ENCODE peak calls at places on chromosomes 11 and 22, in four cellular contexts. D is heart right ventricle, M is adipocyte, U is OCI-LY7. L is an unnamed sample. For H3K4me1, the result is how much of the 10 kb centered on the place peaks cover.

GRCh38 chr11:64842851-64843841 is 1.3 kb downstream of the CDC42BPG start:
- DNase-seq in D (no peak), M (no peak), U (no peak), L (peak)

GRCh38 chr11:64318694-64319420 is 936 bp downstream of the PRDX5 start:
- DNase-seq in D (no peak), M (no peak), U (no peak), L (no peak)

GRCh38 chr22:48047722-48048500 is 1285.5 kb downstream of the TBC1D22A start:
- DNase-seq in D (no peak), M (no peak), U (no peak), L (no peak)

GRCh38 chr22:17882162-17882561 is 107.9 kb upstream of the BID start:
- DNase-seq in D (no peak), M (no peak), U (no peak), L (no peak)

GRCh38 chr11:124889692-124890091 is 8.0 kb downstream of the ROBO4 start:
- DNase-seq in D (no peak), M (no peak), U (no peak), L (no peak)

GRCh38 chr22:23774922-23775436 is 2.3 kb downstream of the MMP11 start:
- DNase-seq in D (peak), M (peak), U (no peak), L (no peak)

GRCh38 chr11:83002047-83002446 is 69.7 kb downstream of the RAB30 start:
- DNase-seq in D (no peak), M (no peak), U (no peak), L (peak)

GRCh38 chr11:18650859-18651557 is 16.9 kb upstream of the SPTY2D1 start:
- DNase-seq in D (no peak), M (peak), U (peak), L (no peak)

GRCh38 chr11:114152785-114153184 is 93.3 kb downstream of the ZBTB16 start:
- DNase-seq in D (no peak), M (no peak), U (no peak), L (no peak)

GRCh38 chr11:66478823-66479740 is 1.2 kb upstream of the DPP3 start:
- DNase-seq in D (peak), M (peak), U (peak), L (peak)

GRCh38 chr11:61851900-61852295 is 23.8 kb downstream of the FADS2 start:
- DNase-seq in D (no peak), M (no peak), U (no peak), L (no peak)

GRCh38 chr11:122754553-122755322 is 83.6 kb upstream of the CRTAM start:
- DNase-seq in D (no peak), M (no peak), U (peak), L (no peak)

GRCh38 chr11:93747122-93747521 is 5.7 kb downstream of the C11orf54 start:
- DNase-seq in D (no peak), M (no peak), U (no peak), L (no peak)

GRCh38 chr11:45834298-45834756 is 12.9 kb upstream of the CRY2 start:
- DNase-seq in D (no peak), M (no peak), U (no peak), L (no peak)

GRCh38 chr11:44364596-44364995 is 54.7 kb upstream of the ALX4 start:
- DNase-seq in D (no peak), M (no peak), U (no peak), L (no peak)

GRCh38 chr11:34345991-34346480 is 11.8 kb downstream of the ABTB2 start:
- DNase-seq in D (peak), M (no peak), U (no peak), L (peak)

GRCh38 chr11:65059959-65060824 is 1.8 kb upstream of the NAALADL1 start:
- DNase-seq in D (no peak), M (no peak), U (peak), L (no peak)

GRCh38 chr11:44319552-44320288 is 9.8 kb upstream of the ALX4 start:
- DNase-seq in D (no peak), M (no peak), U (no peak), L (no peak)

GRCh38 chr11:118497831-118498230 is 29.4 kb upstream of the TTC36 start:
- DNase-seq in D (no peak), M (peak), U (no peak), L (no peak)

GRCh38 chr22:47627561-47628253 is 865.3 kb downstream of the TBC1D22A start:
- DNase-seq in D (no peak), M (no peak), U (no peak), L (no peak)

GRCh38 chr11:33375688-33376311 is 118.6 kb downstream of the HIPK3 start:
- DNase-seq in D (no peak), M (peak), U (peak), L (no peak)

GRCh38 chr22:46087336-46087690 is 63.0 kb upstream of the PPARA start:
- DNase-seq in D (no peak), M (no peak), U (no peak), L (no peak)

GRCh38 chr11:114340311-114341131 is 44.3 kb downstream of the NNMT start:
- DNase-seq in D (peak), M (peak), U (peak), L (peak)

GRCh38 chr11:131717616-131718015 is 347.2 kb downstream of the NTM start:
- DNase-seq in D (no peak), M (no peak), U (no peak), L (no peak)

GRCh38 chr11:28009383-28009782 is 98.6 kb downstream of the KIF18A start:
- DNase-seq in D (no peak), M (peak), U (no peak), L (no peak)

GRCh38 chr11:111777094-111778046 is 11.2 kb upstream of the PPP2R1B start:
- DNase-seq in D (peak), M (peak), U (peak), L (no peak)

GRCh38 chr11:92753161-92753560 is 216.3 kb upstream of the MTNR1B start:
- DNase-seq in D (no peak), M (no peak), U (no peak), L (no peak)

GRCh38 chr22:34669001-34669400 is 397.0 kb upstream of the ISX start:
- DNase-seq in D (no peak), M (no peak), U (no peak), L (no peak)

GRCh38 chr11:6481012-6481923 is at the start of the genes ARFIP2 and TIMM10B:
- DNase-seq in D (peak), M (peak), U (peak), L (peak)

GRCh38 chr22:44914026-44914721 is 95.6 kb downstream of the PHF21B start:
- DNase-seq in D (no peak), M (no peak), U (no peak), L (no peak)

GRCh38 chr11:61098778-61099177 is 3.5 kb upstream of the CD5 start:
- DNase-seq in D (no peak), M (no peak), U (no peak), L (no peak)

GRCh38 chr11:121890377-121890776 is 225.6 kb downstream of the BLID start:
- DNase-seq in D (no peak), M (peak), U (no peak), L (no peak)

GRCh38 chr22:49462795-49463194 is 364.9 kb downstream of the BRD1 start:
- DNase-seq in D (no peak), M (no peak), U (no peak), L (no peak)

GRCh38 chr11:25037431-25037830 is 540.6 kb downstream of the LUZP2 start:
- DNase-seq in D (no peak), M (no peak), U (no peak), L (no peak)

GRCh38 chr22:20060700-20061480 is 19.2 kb upstream of the DGCR8 start:
- DNase-seq in D (no peak), M (no peak), U (no peak), L (no peak)

DNA sequence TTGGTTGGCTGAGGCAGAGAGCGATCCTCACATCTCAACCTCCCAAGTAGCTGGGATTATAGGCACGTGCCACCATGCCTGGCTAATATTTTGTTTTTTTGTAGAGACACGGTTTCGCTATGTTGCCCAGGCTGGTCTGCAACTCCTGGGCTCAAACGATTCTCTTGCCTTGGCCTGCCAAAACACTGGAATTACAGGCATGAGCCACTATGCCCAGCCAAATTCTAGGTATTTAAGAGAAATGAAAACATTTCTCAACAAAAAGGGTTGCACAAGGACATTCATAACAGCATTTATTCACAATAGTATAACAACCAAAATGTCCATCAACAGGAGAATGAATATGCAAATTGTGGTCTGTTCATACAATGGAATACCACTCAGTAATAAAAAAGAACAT is 31.7 kb upstream of the RBX1 start:
- DNase-seq in D (no peak), M (peak), U (no peak), L (no peak)
- H3K4me1 ChIP-seq in D (under half), M (under half), U (under half), L (under half)

GRCh38 chr11:11251394-11251970 is 101.6 kb downstream of the CSNK2A3 start:
- DNase-seq in D (no peak), M (no peak), U (peak), L (no peak)
- H3K4me1 ChIP-seq in D (under half), M (under half), U (under half), L (under half)

DNA sequence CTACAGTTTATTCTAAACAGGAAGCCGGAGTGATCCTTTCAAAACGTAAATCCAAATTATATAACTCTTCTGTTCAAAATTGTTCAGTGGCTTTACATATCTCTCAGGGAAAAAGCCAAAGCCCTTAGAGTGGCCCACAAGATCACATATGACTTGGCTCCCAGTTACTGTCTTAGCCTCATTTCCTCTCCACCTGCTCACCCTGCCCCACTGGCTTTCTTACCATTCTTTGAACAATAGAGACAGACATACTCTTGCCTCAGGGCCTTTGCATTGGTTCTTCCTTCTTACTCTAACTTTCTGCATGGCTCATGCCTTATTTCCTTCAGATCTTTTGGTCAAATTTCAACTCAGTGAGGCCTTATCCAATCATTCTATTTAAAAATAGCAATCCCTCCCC is 52.1 kb downstream of the STIM1 start:
- DNase-seq in D (no peak), M (no peak), U (peak), L (no peak)
- H3K4me1 ChIP-seq in D (under half), M (half or more), U (under half), L (half or more)

DNA sequence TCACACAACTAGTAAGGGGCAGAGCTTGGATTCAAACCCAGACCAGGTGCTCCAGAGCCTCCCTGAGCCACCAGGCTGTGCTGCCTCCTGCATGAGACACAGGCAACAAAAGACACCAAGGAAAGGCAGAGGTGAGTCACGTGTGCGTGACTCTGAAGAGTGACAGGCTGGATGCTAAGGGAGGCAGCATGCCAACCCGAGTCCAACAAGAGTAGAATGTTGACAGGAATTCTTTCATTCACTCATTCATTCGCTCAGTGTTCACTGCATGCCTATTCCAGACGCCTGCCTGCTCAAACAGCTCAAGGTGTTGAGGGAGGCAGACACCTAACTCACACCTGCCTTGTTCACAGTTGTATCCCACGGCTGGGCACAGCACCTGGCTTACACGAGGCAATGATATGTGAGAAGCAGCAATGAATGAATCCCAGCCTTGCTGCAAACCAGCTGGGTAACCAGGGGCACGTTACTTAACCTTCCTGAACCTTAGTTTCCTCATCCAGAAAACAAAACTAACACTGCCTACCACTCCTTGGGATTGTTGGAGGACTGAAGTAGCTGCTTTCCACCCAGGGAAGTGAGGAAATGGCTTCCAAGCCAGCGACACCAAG is 73.8 kb upstream of the ARFGAP3 start:
- DNase-seq in D (peak), M (no peak), U (peak), L (peak)
- H3K4me1 ChIP-seq in D (half or more), M (half or more), U (under half), L (half or more)

DNA sequence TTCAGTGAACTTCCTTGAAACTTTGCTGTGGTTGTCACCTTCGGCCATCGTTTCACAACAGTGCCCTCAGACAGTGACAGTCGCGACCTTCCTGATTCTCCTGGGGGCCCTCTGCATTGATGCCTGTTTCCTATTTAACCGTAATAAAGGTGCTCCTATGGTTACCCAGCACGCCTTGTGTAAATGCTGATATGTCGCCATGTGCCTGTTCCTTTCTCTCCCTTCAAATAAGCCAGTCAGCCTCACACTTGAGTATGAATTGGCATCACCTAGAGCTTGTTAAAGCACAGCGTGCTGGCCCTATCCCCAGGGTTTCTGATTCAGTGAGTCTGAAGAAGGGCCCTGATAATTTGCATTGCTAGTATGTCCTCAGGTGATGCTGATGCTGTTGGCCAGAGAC is 104.8 kb downstream of the MICAL2 start:
- DNase-seq in D (no peak), M (no peak), U (no peak), L (no peak)
- H3K4me1 ChIP-seq in D (under half), M (under half), U (under half), L (under half)

DNA sequence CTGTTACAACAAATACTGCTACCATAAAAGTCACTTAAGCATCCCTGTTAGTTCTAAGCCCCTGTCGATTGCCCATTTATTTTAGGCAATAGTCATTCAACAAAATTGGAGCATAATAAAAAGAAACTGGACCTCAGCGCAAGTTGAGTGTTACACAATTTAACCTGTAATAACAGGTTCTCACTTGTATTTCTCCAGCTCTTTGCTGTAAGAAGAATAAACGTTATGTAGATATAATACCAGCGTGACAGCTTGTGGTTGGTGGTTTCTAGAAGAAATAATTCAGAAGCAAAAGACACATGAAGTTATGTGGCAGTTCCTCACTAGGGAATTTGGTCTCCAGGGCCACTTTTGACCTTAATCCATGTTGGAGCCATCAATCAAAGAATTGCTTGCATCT is 129.8 kb upstream of the LDLRAD3 start:
- DNase-seq in D (no peak), M (no peak), U (no peak), L (no peak)
- H3K4me1 ChIP-seq in D (under half), M (under half), U (under half), L (under half)

GRCh38 chr11:72617080-72617744 is 57.0 kb downstream of the PDE2A start:
- DNase-seq in D (peak), M (peak), U (no peak), L (peak)

GRCh38 chr11:72616655-72617054 is 57.6 kb downstream of the PDE2A start:
- DNase-seq in D (no peak), M (no peak), U (no peak), L (no peak)

GRCh38 chr11:72615329-72615728 is 58.9 kb downstream of the PDE2A start:
- DNase-seq in D (no peak), M (no peak), U (no peak), L (no peak)

GRCh38 chr11:72621008-72621610 is 53.1 kb downstream of the PDE2A start:
- DNase-seq in D (no peak), M (no peak), U (no peak), L (no peak)

DNA sequence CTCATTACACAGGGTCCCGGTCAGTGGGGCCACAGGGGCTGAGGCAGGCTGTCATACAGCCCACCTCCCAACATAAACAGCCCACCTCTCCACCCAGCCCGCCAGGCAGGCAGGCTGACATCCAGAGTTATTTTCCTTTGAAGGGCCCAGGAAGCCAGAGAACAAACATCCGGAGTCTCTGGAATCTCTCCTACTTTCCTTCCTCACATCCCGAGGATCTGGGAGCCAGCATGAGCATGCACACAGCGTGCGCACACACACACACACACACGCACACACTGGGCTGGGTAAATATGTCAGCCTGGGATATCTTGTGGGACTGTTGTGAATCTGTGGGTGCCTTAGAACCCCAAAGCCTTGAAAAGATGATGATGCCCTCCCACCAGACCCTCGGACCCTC is 55.4 kb downstream of the PDE2A start:
- DNase-seq in D (no peak), M (no peak), U (no peak), L (no peak)
- H3K4me1 ChIP-seq in D (under half), M (under half), U (under half), L (under half)

DNA sequence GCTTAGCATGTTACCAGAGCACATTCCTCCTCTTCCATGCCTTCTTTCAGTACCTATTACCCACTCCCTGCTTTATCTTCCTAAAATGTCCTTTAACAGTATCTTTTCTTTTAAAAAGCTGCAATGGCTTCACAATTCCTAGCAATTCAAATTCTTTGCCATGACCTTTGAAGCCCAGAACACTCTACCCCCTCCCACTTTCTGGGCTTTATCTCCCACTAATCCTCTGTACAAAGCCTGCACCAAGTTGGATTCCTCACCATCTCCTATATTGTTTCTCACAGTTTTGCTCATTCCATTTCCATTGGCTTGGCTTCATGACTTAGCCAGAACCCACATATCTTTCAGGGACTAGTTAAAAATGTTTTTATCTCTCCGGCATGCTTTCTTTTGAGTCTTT is 80.9 kb downstream of the FAM76B start:
- DNase-seq in D (no peak), M (no peak), U (no peak), L (no peak)
- H3K4me1 ChIP-seq in D (under half), M (under half), U (under half), L (under half)

L was measured in psoas muscle.